ENCODE peak calls at places on chromosomes 2 and 18, in nine cellular contexts. J is fibroblast of the aortic adventitia; T is SK-N-SH; F is CD4-positive, alpha-beta T cell; S is gastrocnemius medialis; I is heart right ventricle; K is OCI-LY7; O is fibroblast of mammary gland; E is coronary artery. H is an unnamed sample.

GRCh38 chr2:102251042-102251848 is 60.1 kb upstream of the IL1RL1 start:
- DNase-seq in J (no peak), T (peak), F (peak), S (peak), I (peak), K (no peak), O (peak), E (no peak), H (no peak)

GRCh38 chr18:52237551-52237950 is 102.4 kb upstream of the DCC start:
- DNase-seq in J (no peak), T (no peak), F (no peak), S (no peak), I (no peak), K (no peak), O (peak), E (no peak), H (no peak)

GRCh38 chr2:155599834-155600233 is 732.7 kb downstream of the NR4A2 start:
- DNase-seq in J (no peak), T (no peak), F (no peak), S (no peak), I (no peak), K (no peak), O (no peak), E (no peak), H (no peak)

GRCh38 chr2:9315280-9315847 is 108.0 kb downstream of the ITGB1BP1 start:
- DNase-seq in J (no peak), T (no peak), F (no peak), S (no peak), I (no peak), K (no peak), O (no peak), E (no peak), H (no peak)

GRCh38 chr2:167489307-167489706 is 601.0 kb downstream of the XIRP2 start:
- DNase-seq in J (no peak), T (no peak), F (no peak), S (no peak), I (no peak), K (no peak), O (no peak), E (no peak), H (no peak)

GRCh38 chr2:133109772-133110171 is 439.8 kb upstream of the LYPD1 start:
- DNase-seq in J (peak), T (no peak), F (no peak), S (no peak), I (no peak), K (no peak), O (peak), E (no peak), H (no peak)

GRCh38 chr2:180040146-180040925 is 33.2 kb upstream of the CWC22 start:
- DNase-seq in J (peak), T (no peak), F (no peak), S (no peak), I (no peak), K (no peak), O (peak), E (no peak), H (no peak)

GRCh38 chr2:234099266-234099665 is 48.8 kb downstream of the SPP2 start:
- DNase-seq in J (no peak), T (no peak), F (no peak), S (no peak), I (no peak), K (peak), O (no peak), E (no peak), H (no peak)

GRCh38 chr2:12613137-12613912 is 103.4 kb upstream of the TRIB2 start:
- DNase-seq in J (no peak), T (peak), F (no peak), S (no peak), I (no peak), K (peak), O (no peak), E (no peak), H (no peak)

GRCh38 chr2:113283704-113284284 is 5.1 kb upstream of the PAX8 start:
- DNase-seq in J (peak), T (no peak), F (no peak), S (peak), I (peak), K (no peak), O (peak), E (peak), H (no peak)

GRCh38 chr2:47631840-47632398 is 151.0 kb upstream of the MSH6 start:
- DNase-seq in J (peak), T (no peak), F (no peak), S (no peak), I (no peak), K (no peak), O (peak), E (no peak), H (no peak)

GRCh38 chr2:164479460-164479859 is 141.8 kb downstream of the GRB14 start:
- DNase-seq in J (peak), T (peak), F (no peak), S (no peak), I (no peak), K (no peak), O (peak), E (no peak), H (no peak)

GRCh38 chr2:85838181-85838580 is 50.6 kb downstream of the ST3GAL5 start:
- DNase-seq in J (no peak), T (no peak), F (no peak), S (no peak), I (no peak), K (no peak), O (peak), E (no peak), H (no peak)

GRCh38 chr18:13376298-13376840 is 157.8 kb downstream of the LDLRAD4 start:
- DNase-seq in J (no peak), T (no peak), F (peak), S (no peak), I (no peak), K (no peak), O (no peak), E (peak), H (peak)

GRCh38 chr2:181673178-181673577 is 7.1 kb downstream of the NEUROD1 start:
- DNase-seq in J (no peak), T (no peak), F (no peak), S (no peak), I (no peak), K (no peak), O (no peak), E (no peak), H (no peak)

GRCh38 chr2:162890690-162891311 is 52.2 kb upstream of the KCNH7 start:
- DNase-seq in J (peak), T (peak), F (no peak), S (no peak), I (no peak), K (peak), O (peak), E (no peak), H (no peak)

GRCh38 chr2:238920053-238920452 is 72.2 kb downstream of the TWIST2 start:
- DNase-seq in J (no peak), T (no peak), F (no peak), S (no peak), I (no peak), K (no peak), O (no peak), E (peak), H (no peak)
- TF ChIP-seq CTCF in J (no peak), T (no peak), F (no peak), S (no peak), I (no peak), K (no peak), O (no peak), E (no peak), H (no peak)

GRCh38 chr2:240131941-240132650 is 4.0 kb downstream of the COPS9 start:
- DNase-seq in J (no peak), T (no peak), F (no peak), S (no peak), I (no peak), K (no peak), O (no peak), E (no peak), H (peak)
- TF ChIP-seq CTCF in J (no peak), T (peak), F (no peak), S (no peak), I (no peak), K (peak), O (peak), E (no peak), H (peak)

DNA sequence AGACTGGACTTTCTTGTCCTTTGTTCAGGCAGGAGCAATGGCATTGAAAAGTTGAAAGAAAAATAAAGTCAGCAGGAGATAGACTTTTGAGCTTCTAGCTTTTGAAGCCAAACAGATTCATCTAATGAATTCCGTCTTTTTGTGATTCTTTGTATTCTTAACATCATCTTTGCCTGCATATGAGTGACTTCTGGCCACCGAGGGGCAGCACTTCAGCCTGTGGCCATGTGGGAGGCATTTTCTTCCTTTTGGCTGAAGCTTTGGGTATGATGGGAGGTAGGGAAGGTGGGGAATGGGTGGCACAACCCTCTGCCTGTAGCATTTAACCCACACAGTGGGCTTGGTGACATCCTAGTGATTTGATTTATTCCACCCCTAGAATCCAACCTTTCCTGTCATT is 220.6 kb downstream of the SETBP1 start:
- DNase-seq in J (no peak), T (no peak), F (no peak), S (no peak), I (no peak), K (no peak), O (no peak), E (no peak), H (no peak)
- TF ChIP-seq CTCF in J (peak), T (peak), F (no peak), S (no peak), I (no peak), K (peak), O (peak), E (no peak), H (peak)

GRCh38 chr18:8084160-8084559 is 517.0 kb downstream of the PTPRM start:
- DNase-seq in J (peak), T (peak), F (no peak), S (peak), I (peak), K (peak), O (peak), E (no peak), H (no peak)
- TF ChIP-seq CTCF in J (peak), T (peak), F (no peak), S (no peak), I (peak), K (peak), O (peak), E (no peak), H (peak)

DNA sequence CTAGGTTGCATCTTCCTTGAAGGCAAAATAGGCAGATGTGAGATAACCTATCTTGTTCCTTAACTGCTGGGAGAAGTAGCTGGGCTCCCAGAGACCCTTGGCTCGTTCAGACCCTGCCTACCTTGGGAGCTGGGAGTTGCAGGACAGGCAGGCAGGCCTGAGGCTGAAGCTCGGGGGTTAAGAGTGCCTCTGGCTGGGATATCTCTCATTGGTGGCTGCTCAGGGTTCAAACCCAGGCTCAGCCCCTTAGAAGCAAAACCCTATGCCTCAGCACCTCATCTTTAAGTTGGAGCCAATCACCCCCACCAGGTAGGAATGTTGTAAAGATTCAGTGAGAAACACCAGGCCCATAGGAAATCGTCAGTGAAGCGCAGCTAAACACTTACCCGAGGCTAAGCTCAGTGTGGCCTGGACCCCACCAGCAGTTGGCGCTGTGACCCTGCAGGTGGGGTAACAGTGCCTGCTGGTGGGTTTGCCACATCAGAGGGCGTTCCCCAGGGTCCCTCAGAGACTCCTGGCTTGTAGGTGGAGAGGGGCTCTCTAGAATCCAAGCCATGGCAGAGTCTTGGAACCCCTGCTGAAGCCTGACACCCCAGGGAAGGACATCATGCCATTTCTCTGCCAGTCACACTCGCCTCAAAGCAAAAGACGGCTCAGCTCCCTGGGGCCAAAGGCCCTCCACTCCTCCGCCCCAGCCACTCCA is 54.6 kb upstream of the GPR17 start:
- DNase-seq in J (peak), T (peak), F (peak), S (peak), I (peak), K (peak), O (peak), E (peak), H (peak)
- TF ChIP-seq CTCF in J (peak), T (peak), F (peak), S (peak), I (peak), K (peak), O (peak), E (peak), H (peak)

GRCh38 chr18:54330768-54331548 is 26.7 kb downstream of the STARD6 start:
- DNase-seq in J (no peak), T (no peak), F (no peak), S (no peak), I (no peak), K (peak), O (no peak), E (no peak), H (no peak)
- TF ChIP-seq CTCF in J (no peak), T (peak), F (no peak), S (no peak), I (no peak), K (peak), O (peak), E (no peak), H (no peak)